ENCODE peak calls at places on chromosomes 7 and 10, in nine cellular contexts. F is neural progenitor cell, H is cardiac fibroblast, E is WERI-Rb-1, M is sigmoid colon, G is PC-9, R is cardiac muscle cell, L is GM23338, A is mucosa of descending colon. N is an unnamed sample.

GRCh38 chr10:113620486-113620885 is 43.4 kb downstream of the NRAP start:
- DNase-seq in F (peak; percentile 66), H (no peak), E (no peak), M (no peak), G (no peak), R (no peak), L (no peak), A (no peak), N (no peak)

GRCh38 chr10:131876021-131876420 is 24.8 kb upstream of the PPP2R2D start:
- DNase-seq in F (no peak), H (no peak), E (no peak), M (peak; percentile 50), G (no peak), R (no peak), L (no peak), A (no peak), N (no peak)

GRCh38 chr10:106705576-106706526 is 458.7 kb downstream of the SORCS1 start:
- DNase-seq in F (peak; percentile 85), H (peak; percentile 76), E (peak; percentile 68), M (peak; percentile 81), G (no peak), R (peak; percentile 76), L (peak; percentile 89), A (no peak), N (peak; percentile 52)

GRCh38 chr10:132388901-132389630 is 7.9 kb upstream of the PWWP2B start:
- DNase-seq in F (peak; percentile 68), H (no peak), E (peak; percentile 13), M (peak; percentile 81), G (no peak), R (no peak), L (peak; percentile 77), A (peak; percentile 65), N (no peak)

GRCh38 chr7:39154815-39155214 is 177.1 kb downstream of the POU6F2 start:
- DNase-seq in F (no peak), H (no peak), E (no peak), M (no peak), G (no peak), R (no peak), L (no peak), A (no peak), N (no peak)

GRCh38 chr10:15167411-15168295 is 840 bp downstream of the NMT2 start:
- DNase-seq in F (peak; percentile 89), H (peak; percentile 56), E (peak; percentile 47), M (peak; percentile 77), G (no peak), R (peak; percentile 47), L (peak; percentile 86), A (peak; percentile 78), N (no peak)

GRCh38 chr10:125037145-125037544 is 95.2 kb downstream of the ZRANB1 start:
- DNase-seq in F (no peak), H (peak; percentile 90), E (no peak), M (no peak), G (peak; percentile 69), R (peak; percentile 84), L (peak; percentile 50), A (no peak), N (no peak)

GRCh38 chr7:66642186-66642585 is 13.5 kb downstream of the KCTD7 start:
- DNase-seq in F (no peak), H (no peak), E (no peak), M (no peak), G (no peak), R (no peak), L (no peak), A (no peak), N (no peak)

GRCh38 chr7:21544303-21544656 is 1.4 kb downstream of the DNAH11 start:
- DNase-seq in F (no peak), H (no peak), E (no peak), M (no peak), G (peak; percentile 17), R (no peak), L (no peak), A (no peak), N (no peak)

DNA sequence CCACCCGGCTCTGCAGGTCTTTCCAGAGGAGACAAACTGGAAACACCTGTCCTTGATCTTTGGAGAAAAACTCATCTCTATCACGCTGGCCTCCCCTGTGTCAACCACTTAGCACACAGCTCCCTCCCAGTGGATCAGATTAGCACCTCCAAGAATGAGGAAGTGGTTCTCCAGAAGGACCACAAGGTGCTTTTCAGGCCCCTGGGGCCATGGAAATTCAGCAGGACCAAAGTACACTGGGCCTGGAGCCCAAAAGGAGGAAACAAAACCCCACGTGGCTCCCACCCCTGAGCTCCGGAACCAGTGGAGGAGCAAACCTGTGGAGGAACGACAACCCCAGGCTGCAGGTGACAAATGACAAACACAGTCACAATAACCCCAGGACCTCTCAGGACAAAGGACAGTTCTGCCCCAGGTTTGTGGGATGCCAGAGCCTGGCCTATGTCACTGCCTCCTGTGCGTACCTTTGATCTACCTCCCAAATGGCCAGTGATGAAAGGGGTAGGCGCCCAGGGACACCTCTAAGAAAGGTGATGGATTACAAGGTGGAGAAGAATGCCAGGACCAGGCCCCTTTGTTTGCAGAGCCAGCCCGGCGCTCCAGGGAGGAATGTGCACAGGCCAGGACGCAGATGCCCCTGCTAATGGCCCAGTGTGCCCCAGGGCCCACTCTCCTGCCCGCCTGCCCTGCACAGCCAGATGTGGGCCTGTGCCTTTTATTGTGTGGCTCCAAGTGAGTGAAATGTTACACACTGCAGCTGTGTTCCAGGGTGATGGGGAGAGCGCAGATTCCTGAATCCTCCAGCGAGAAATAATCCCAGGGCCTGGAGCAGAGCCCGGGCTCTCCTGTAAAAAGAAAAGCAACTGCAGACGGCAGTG is 5.6 kb downstream of the TNS3 start:
- DNase-seq in F (peak; percentile 7), H (no peak), E (no peak), M (peak; percentile 93), G (peak; percentile 100), R (peak; percentile 81), L (no peak), A (peak; percentile 80), N (no peak)
- H3K4me3 ChIP-seq in F (no peak overlapping the region), H (no peak overlapping the region), E (no peak overlapping the region), M (peak overlapping the region; percentile 17), G (peak overlapping the region; percentile 36), R (no peak overlapping the region), L (no peak overlapping the region), A (no peak overlapping the region), N (no peak overlapping the region)

DNA sequence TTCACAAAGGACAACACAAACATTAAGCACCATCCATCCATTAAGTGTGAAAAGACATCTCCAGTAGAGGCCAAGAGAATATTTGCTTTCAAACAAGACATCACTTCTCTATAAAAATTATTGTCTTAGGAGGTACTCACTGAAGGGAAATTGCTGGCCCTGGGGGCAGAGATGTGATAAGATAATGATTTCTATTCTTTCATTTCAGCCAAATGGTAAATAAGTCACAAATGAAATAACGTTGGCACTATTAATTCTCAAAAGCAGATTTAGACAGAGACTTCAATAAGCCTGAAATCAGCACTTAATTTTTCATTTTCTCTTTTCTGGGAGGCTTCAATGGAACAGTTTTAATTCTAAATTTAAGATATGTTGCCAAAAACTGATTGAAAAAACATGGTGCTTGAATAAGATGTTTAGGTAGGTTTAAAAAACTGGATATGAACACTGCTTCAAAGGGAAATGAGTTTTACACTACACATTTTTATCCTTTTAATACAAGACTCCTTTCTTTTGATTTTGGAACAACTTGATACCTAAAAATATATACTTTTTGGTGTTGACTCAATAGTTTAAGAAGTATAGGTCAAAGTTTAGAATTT is 203.9 kb downstream of the AHR start:
- DNase-seq in F (no peak), H (no peak), E (no peak), M (no peak), G (no peak), R (no peak), L (no peak), A (no peak), N (no peak)
- H3K4me3 ChIP-seq in F (no peak overlapping the region), H (no peak overlapping the region), E (no peak overlapping the region), M (no peak overlapping the region), G (no peak overlapping the region), R (no peak overlapping the region), L (peak overlapping the region; percentile 21), A (no peak overlapping the region), N (no peak overlapping the region)

DNA sequence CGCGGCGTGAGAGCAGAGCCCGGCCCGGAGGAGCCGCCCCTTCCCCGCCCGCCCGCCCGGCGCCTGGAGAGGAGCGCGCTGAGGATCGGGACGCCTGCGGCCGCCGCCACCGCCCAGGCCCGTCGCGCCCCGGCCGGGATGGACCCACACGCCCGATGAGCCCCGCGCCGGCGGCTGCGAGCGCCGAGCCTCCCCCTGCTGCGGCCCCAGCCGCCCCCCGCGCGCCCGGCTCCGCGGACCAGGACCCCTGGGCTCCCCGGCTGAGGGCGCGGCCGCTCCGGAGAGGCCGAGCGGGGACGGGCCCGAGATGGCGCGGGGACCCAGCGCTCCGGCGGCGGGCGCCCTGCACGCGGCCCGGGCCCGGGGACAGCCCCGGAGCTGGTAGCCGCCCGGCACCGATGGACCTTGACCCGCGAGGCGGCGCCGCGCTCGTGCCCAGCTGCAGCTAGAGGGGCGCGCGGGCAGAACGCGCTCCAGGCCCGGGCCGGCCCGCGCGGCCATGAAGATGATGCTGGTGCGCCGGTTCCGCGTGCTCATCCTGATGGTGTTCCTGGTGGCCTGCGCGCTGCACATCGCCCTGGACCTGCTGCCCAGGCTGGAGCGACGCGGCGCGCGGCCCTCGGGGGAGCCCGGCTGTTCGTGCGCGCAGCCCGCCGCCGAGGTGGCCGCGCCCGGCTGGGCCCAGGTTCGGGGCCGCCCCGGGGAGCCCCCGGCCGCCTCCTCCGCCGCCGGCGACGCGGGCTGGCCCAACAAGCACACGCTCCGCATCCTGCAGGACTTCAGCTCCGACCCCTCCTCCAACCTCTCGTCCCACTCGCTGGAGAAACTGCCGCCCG is 548 bp downstream of the FAM20C start:
- DNase-seq in F (peak; percentile 50), H (peak; percentile 33), E (no peak), M (no peak), G (peak; percentile 10), R (no peak), L (no peak), A (no peak), N (no peak)
- H3K4me3 ChIP-seq in F (peak overlapping the region; percentile 57), H (peak overlapping the region; percentile 79), E (peak overlapping the region; percentile 56), M (peak overlapping the region; percentile 80), G (peak overlapping the region; percentile 59), R (peak overlapping the region; percentile 41), L (peak overlapping the region; percentile 84), A (peak overlapping the region; percentile 36), N (no peak overlapping the region)

DNA sequence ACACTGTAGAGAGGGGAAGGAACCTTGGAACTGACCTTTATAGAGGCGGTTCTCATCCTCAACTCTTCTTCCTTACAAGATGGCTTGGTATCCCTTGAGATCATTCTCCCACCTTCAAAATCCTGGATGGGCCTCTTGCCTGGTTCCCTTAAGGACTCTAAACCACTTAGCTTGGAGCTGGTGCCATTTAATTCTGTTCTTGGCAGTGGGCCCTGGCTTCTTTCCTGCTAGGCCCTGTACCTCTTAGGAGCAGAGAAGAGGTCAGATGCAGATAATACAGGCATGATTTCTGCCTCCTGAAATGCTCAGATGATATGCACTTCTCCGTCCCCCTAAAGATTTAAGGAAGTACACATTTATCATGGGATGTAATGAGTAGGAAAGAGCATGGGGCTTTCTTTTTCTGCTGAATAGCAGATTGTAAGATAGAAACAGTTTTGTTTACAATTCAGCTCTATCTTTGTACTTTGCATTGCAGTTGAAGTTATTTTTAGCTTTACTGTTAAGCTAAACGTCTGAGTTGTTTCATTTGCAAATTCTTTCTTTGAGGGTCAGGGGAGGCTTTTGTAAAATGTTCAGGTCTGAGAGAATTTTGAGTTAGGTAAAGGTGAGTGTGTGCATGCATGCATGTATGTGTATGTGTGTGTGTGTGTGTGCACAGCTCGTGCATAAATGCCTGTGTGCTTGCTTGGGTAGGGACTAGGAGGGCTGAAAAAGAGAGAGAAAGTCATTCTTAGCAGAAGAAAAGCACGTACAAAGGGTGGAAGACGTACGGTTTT is 364.0 kb downstream of the AUTS2 start:
- DNase-seq in F (no peak), H (no peak), E (no peak), M (no peak), G (no peak), R (peak; percentile 37), L (peak; percentile 27), A (no peak), N (no peak)
- H3K4me3 ChIP-seq in F (no peak overlapping the region), H (no peak overlapping the region), E (no peak overlapping the region), M (peak overlapping the region; percentile 3), G (no peak overlapping the region), R (no peak overlapping the region), L (no peak overlapping the region), A (no peak overlapping the region), N (no peak overlapping the region)